ENCODE peak calls at places on chromosome 15, in ten cellular contexts. One of them, this sample, is unnamed. For H3K4me1 and H3K9me3, the result is how much of the 10 kb centered on the place peaks cover.

GRCh38 chr15:79065744-79066376 is 24.7 kb downstream of the RASGRF1 start:
- DNase-seq in Caco-2: no peak
- DNase-seq in IMR-90: no peak
- DNase-seq in RWPE2: no peak
- DNase-seq in adrenal gland: no peak
- DNase-seq in CD8-positive, alpha-beta T cell: no peak
- DNase-seq in PC-3: no peak
- DNase-seq in CD4-positive, alpha-beta memory T cell: no peak
- DNase-seq in thoracic aorta: no peak
- DNase-seq in mesenchymal stem cell: no peak
- DNase-seq in this sample: no peak

GRCh38 chr15:29074045-29074444 is 188.3 kb downstream of the APBA2 start:
- DNase-seq in Caco-2: no peak
- DNase-seq in IMR-90: peak
- DNase-seq in RWPE2: no peak
- DNase-seq in adrenal gland: no peak
- DNase-seq in CD8-positive, alpha-beta T cell: no peak
- DNase-seq in PC-3: peak
- DNase-seq in CD4-positive, alpha-beta memory T cell: no peak
- DNase-seq in thoracic aorta: no peak
- DNase-seq in mesenchymal stem cell: no peak
- DNase-seq in this sample: no peak

GRCh38 chr15:62337934-62338333 is 172.8 kb upstream of the C2CD4B start:
- DNase-seq in Caco-2: no peak
- DNase-seq in IMR-90: no peak
- DNase-seq in RWPE2: no peak
- DNase-seq in adrenal gland: no peak
- DNase-seq in CD8-positive, alpha-beta T cell: no peak
- DNase-seq in PC-3: peak
- DNase-seq in CD4-positive, alpha-beta memory T cell: no peak
- DNase-seq in thoracic aorta: no peak
- DNase-seq in mesenchymal stem cell: no peak
- DNase-seq in this sample: no peak

GRCh38 chr15:60555291-60555690 is 76.3 kb upstream of the ICE2 start:
- DNase-seq in Caco-2: no peak
- DNase-seq in IMR-90: no peak
- DNase-seq in RWPE2: no peak
- DNase-seq in adrenal gland: no peak
- DNase-seq in CD8-positive, alpha-beta T cell: no peak
- DNase-seq in PC-3: no peak
- DNase-seq in CD4-positive, alpha-beta memory T cell: no peak
- DNase-seq in thoracic aorta: no peak
- DNase-seq in mesenchymal stem cell: no peak
- DNase-seq in this sample: no peak

GRCh38 chr15:62886431-62887071 is 156.0 kb upstream of the TPM1 start:
- DNase-seq in Caco-2: no peak
- DNase-seq in IMR-90: peak
- DNase-seq in RWPE2: no peak
- DNase-seq in adrenal gland: no peak
- DNase-seq in CD8-positive, alpha-beta T cell: no peak
- DNase-seq in PC-3: no peak
- DNase-seq in CD4-positive, alpha-beta memory T cell: no peak
- DNase-seq in thoracic aorta: no peak
- DNase-seq in mesenchymal stem cell: peak
- DNase-seq in this sample: no peak

GRCh38 chr15:59335197-59335786 is 37.4 kb downstream of the MYO1E start:
- DNase-seq in Caco-2: no peak
- DNase-seq in IMR-90: no peak
- DNase-seq in RWPE2: no peak
- DNase-seq in adrenal gland: no peak
- DNase-seq in CD8-positive, alpha-beta T cell: no peak
- DNase-seq in PC-3: no peak
- DNase-seq in CD4-positive, alpha-beta memory T cell: no peak
- DNase-seq in thoracic aorta: no peak
- DNase-seq in mesenchymal stem cell: no peak
- DNase-seq in this sample: no peak

GRCh38 chr15:93121089-93121488 is 32.1 kb upstream of the RGMA start:
- DNase-seq in Caco-2: no peak
- DNase-seq in IMR-90: no peak
- DNase-seq in RWPE2: no peak
- DNase-seq in adrenal gland: no peak
- DNase-seq in CD8-positive, alpha-beta T cell: no peak
- DNase-seq in PC-3: no peak
- DNase-seq in CD4-positive, alpha-beta memory T cell: no peak
- DNase-seq in thoracic aorta: no peak
- DNase-seq in mesenchymal stem cell: no peak
- DNase-seq in this sample: no peak

GRCh38 chr15:45162771-45163507 is 24.8 kb downstream of the SHF start:
- DNase-seq in Caco-2: peak
- DNase-seq in IMR-90: peak
- DNase-seq in RWPE2: peak
- DNase-seq in adrenal gland: peak
- DNase-seq in CD8-positive, alpha-beta T cell: peak
- DNase-seq in PC-3: peak
- DNase-seq in CD4-positive, alpha-beta memory T cell: peak
- DNase-seq in thoracic aorta: peak
- DNase-seq in mesenchymal stem cell: peak
- DNase-seq in this sample: peak

GRCh38 chr15:71761649-71762048 is 48.7 kb upstream of the NR2E3 start:
- DNase-seq in Caco-2: no peak
- DNase-seq in IMR-90: peak
- DNase-seq in RWPE2: peak
- DNase-seq in adrenal gland: peak
- DNase-seq in CD8-positive, alpha-beta T cell: no peak
- DNase-seq in PC-3: peak
- DNase-seq in CD4-positive, alpha-beta memory T cell: no peak
- DNase-seq in thoracic aorta: no peak
- DNase-seq in mesenchymal stem cell: peak
- DNase-seq in this sample: no peak

GRCh38 chr15:31974855-31975421 is 55.4 kb upstream of the CHRNA7 start:
- DNase-seq in Caco-2: peak
- DNase-seq in IMR-90: peak
- DNase-seq in RWPE2: no peak
- DNase-seq in adrenal gland: no peak
- DNase-seq in CD8-positive, alpha-beta T cell: no peak
- DNase-seq in PC-3: peak
- DNase-seq in CD4-positive, alpha-beta memory T cell: peak
- DNase-seq in thoracic aorta: no peak
- DNase-seq in mesenchymal stem cell: peak
- DNase-seq in this sample: peak

GRCh38 chr15:69805248-69805953 is 292.3 kb downstream of the TLE3 start:
- DNase-seq in Caco-2: no peak
- DNase-seq in IMR-90: no peak
- DNase-seq in RWPE2: no peak
- DNase-seq in adrenal gland: no peak
- DNase-seq in CD8-positive, alpha-beta T cell: no peak
- DNase-seq in PC-3: peak
- DNase-seq in CD4-positive, alpha-beta memory T cell: no peak
- DNase-seq in thoracic aorta: no peak
- DNase-seq in mesenchymal stem cell: no peak
- DNase-seq in this sample: no peak

GRCh38 chr15:69807752-69808151 is 290.0 kb downstream of the TLE3 start:
- DNase-seq in Caco-2: no peak
- DNase-seq in IMR-90: peak
- DNase-seq in RWPE2: no peak
- DNase-seq in adrenal gland: no peak
- DNase-seq in CD8-positive, alpha-beta T cell: no peak
- DNase-seq in PC-3: peak
- DNase-seq in CD4-positive, alpha-beta memory T cell: no peak
- DNase-seq in thoracic aorta: no peak
- DNase-seq in mesenchymal stem cell: peak
- DNase-seq in this sample: no peak

GRCh38 chr15:69804786-69805185 is 292.9 kb downstream of the TLE3 start:
- DNase-seq in Caco-2: no peak
- DNase-seq in IMR-90: no peak
- DNase-seq in RWPE2: no peak
- DNase-seq in adrenal gland: no peak
- DNase-seq in CD8-positive, alpha-beta T cell: no peak
- DNase-seq in PC-3: no peak
- DNase-seq in CD4-positive, alpha-beta memory T cell: no peak
- DNase-seq in thoracic aorta: no peak
- DNase-seq in mesenchymal stem cell: no peak
- DNase-seq in this sample: no peak

GRCh38 chr15:69808756-69809155 is 289.0 kb downstream of the TLE3 start:
- DNase-seq in Caco-2: no peak
- DNase-seq in IMR-90: peak
- DNase-seq in RWPE2: no peak
- DNase-seq in adrenal gland: no peak
- DNase-seq in CD8-positive, alpha-beta T cell: no peak
- DNase-seq in PC-3: no peak
- DNase-seq in CD4-positive, alpha-beta memory T cell: no peak
- DNase-seq in thoracic aorta: no peak
- DNase-seq in mesenchymal stem cell: peak
- DNase-seq in this sample: no peak

GRCh38 chr15:69806287-69806915 is 291.3 kb downstream of the TLE3 start:
- DNase-seq in Caco-2: no peak
- DNase-seq in IMR-90: no peak
- DNase-seq in RWPE2: no peak
- DNase-seq in adrenal gland: no peak
- DNase-seq in CD8-positive, alpha-beta T cell: no peak
- DNase-seq in PC-3: no peak
- DNase-seq in CD4-positive, alpha-beta memory T cell: no peak
- DNase-seq in thoracic aorta: no peak
- DNase-seq in mesenchymal stem cell: no peak
- DNase-seq in this sample: no peak
- H3K4me1 ChIP-seq in Caco-2: under half
- H3K4me1 ChIP-seq in IMR-90: under half
- H3K4me1 ChIP-seq in RWPE2: under half
- H3K4me1 ChIP-seq in adrenal gland: under half
- H3K4me1 ChIP-seq in CD8-positive, alpha-beta T cell: under half
- H3K4me1 ChIP-seq in PC-3: under half
- H3K4me1 ChIP-seq in CD4-positive, alpha-beta memory T cell: under half
- H3K4me1 ChIP-seq in thoracic aorta: under half
- H3K4me1 ChIP-seq in mesenchymal stem cell: under half
- H3K4me1 ChIP-seq in this sample: under half

DNA sequence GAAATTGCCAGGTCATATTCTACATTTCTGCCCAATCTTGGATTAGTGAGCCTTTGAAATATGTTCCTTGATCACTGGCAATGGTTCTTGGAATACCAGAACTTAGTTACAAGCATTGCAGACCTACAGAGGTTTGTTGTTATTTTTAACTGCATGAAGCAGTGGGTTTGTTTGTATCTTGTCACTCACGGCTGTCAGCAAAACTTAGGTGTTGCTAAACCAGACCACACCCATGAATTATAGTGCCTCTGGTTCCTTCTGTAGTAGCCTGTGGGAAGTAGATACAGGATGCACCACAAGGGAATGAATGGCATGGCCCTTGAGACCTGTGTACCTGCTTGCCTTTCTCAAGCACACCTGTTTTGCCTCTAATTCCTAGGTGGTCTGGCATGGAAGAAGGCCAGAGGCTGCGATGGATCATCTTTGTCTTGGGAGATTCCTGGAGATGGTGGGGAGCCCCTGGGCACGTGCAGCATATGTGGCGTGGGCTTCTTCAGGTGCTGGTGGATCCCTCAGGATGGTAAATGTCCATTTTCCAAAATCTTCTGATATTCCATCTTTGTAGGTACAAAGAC is 138.8 kb downstream of the SNRPN start:
- DNase-seq in Caco-2: no peak
- DNase-seq in IMR-90: no peak
- DNase-seq in RWPE2: no peak
- DNase-seq in adrenal gland: no peak
- DNase-seq in CD8-positive, alpha-beta T cell: no peak
- DNase-seq in PC-3: no peak
- DNase-seq in CD4-positive, alpha-beta memory T cell: no peak
- DNase-seq in thoracic aorta: no peak
- DNase-seq in mesenchymal stem cell: no peak
- DNase-seq in this sample: no peak
- H3K9me3 ChIP-seq in Caco-2: under half
- H3K9me3 ChIP-seq in IMR-90: under half
- H3K9me3 ChIP-seq in RWPE2: under half
- H3K9me3 ChIP-seq in adrenal gland: under half
- H3K9me3 ChIP-seq in CD8-positive, alpha-beta T cell: under half
- H3K9me3 ChIP-seq in PC-3: under half
- H3K9me3 ChIP-seq in CD4-positive, alpha-beta memory T cell: under half
- H3K9me3 ChIP-seq in thoracic aorta: under half
- H3K9me3 ChIP-seq in mesenchymal stem cell: half or more
- H3K9me3 ChIP-seq in this sample: under half

DNA sequence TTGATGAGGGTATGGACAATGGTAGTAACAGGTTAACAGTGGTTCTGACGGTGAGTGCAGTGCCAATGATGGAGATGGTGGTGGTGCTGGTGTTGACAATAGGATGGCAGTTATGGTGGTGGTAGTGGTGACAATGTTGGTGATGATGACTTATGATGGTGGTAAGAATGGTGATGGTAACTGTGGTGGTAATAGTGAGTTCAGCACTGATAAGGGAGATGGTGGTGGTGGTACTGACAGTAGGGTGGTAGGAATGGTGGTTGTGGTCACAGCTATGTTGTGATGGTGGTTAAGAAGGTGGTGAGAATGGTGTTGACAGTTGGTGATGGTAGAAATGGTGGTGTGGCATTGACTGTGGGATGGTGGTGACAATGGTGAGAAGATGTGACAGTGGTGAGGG is 13.4 kb upstream of the INSYN1 start:
- DNase-seq in Caco-2: no peak
- DNase-seq in IMR-90: no peak
- DNase-seq in RWPE2: no peak
- DNase-seq in adrenal gland: no peak
- DNase-seq in CD8-positive, alpha-beta T cell: no peak
- DNase-seq in PC-3: no peak
- DNase-seq in CD4-positive, alpha-beta memory T cell: no peak
- DNase-seq in thoracic aorta: no peak
- DNase-seq in mesenchymal stem cell: no peak
- DNase-seq in this sample: no peak
- H3K4me1 ChIP-seq in Caco-2: under half
- H3K4me1 ChIP-seq in IMR-90: under half
- H3K4me1 ChIP-seq in RWPE2: under half
- H3K4me1 ChIP-seq in adrenal gland: under half
- H3K4me1 ChIP-seq in CD8-positive, alpha-beta T cell: under half
- H3K4me1 ChIP-seq in PC-3: under half
- H3K4me1 ChIP-seq in CD4-positive, alpha-beta memory T cell: under half
- H3K4me1 ChIP-seq in thoracic aorta: under half
- H3K4me1 ChIP-seq in mesenchymal stem cell: under half
- H3K4me1 ChIP-seq in this sample: under half

DNA sequence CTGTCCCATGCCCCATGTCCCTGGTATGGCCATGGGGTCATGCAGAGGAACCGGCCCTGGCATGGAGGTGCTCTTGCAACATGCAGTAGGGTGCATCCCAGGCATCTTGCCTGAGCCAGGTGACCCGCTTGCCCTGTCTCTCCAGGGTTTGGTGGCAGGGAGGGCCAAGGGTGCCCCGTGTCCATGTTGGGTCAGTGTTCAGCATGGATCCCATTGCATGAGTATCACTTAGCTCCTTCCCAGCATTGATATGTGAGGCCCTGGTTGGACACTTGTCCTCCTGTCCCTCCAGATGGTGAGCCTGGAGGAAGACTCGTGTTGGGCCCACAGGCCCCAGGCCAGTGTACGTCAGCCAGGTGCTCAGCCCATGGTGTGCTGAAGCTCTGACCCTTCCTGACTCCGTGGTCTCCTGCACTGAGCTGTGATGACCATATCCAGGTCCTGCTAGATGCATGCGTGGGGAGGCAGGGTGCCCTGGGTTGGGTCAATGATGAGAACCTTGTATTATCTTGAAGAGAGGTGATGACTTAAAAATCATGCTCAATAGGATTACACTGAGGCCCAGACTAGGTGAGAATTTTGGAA is 205.0 kb downstream of the UBE3A start:
- DNase-seq in Caco-2: no peak
- DNase-seq in IMR-90: no peak
- DNase-seq in RWPE2: no peak
- DNase-seq in adrenal gland: no peak
- DNase-seq in CD8-positive, alpha-beta T cell: no peak
- DNase-seq in PC-3: no peak
- DNase-seq in CD4-positive, alpha-beta memory T cell: no peak
- DNase-seq in thoracic aorta: no peak
- DNase-seq in mesenchymal stem cell: no peak
- DNase-seq in this sample: no peak
- H3K9me3 ChIP-seq in Caco-2: under half
- H3K9me3 ChIP-seq in IMR-90: half or more
- H3K9me3 ChIP-seq in RWPE2: under half
- H3K9me3 ChIP-seq in adrenal gland: under half
- H3K9me3 ChIP-seq in CD8-positive, alpha-beta T cell: under half
- H3K9me3 ChIP-seq in PC-3: under half
- H3K9me3 ChIP-seq in CD4-positive, alpha-beta memory T cell: under half
- H3K9me3 ChIP-seq in thoracic aorta: under half
- H3K9me3 ChIP-seq in mesenchymal stem cell: under half
- H3K9me3 ChIP-seq in this sample: under half

This sample was measured in naive thymus-derived CD4-positive, alpha-beta T cell.